ENCODE peak calls at places on chromosomes 4 and X, in six cellular contexts. A is SK-N-SH, P is HepG2, N is K562, B is H1, Q is HCT116. M is an unnamed sample.

GRCh38 chrX:19867411-19867732 is 20.0 kb downstream of the SH3KBP1 start:
- DNase-seq in Q (no peak), P (no peak), A (no peak), N (no peak), B (no peak), M (no peak)

GRCh38 chr4:148116264-148116663 is 325.9 kb downstream of the NR3C2 start:
- DNase-seq in N (no peak), Q (no peak), A (no peak), P (no peak), B (no peak), M (no peak)

GRCh38 chr4:155423671-155424070 is 46.9 kb upstream of the MAP9 start:
- DNase-seq in A (no peak), B (no peak), Q (no peak), N (no peak), P (no peak), M (no peak)

GRCh38 chrX:114344756-114345155 is 239.1 kb upstream of the HTR2C start:
- DNase-seq in B (no peak), N (peak; percentile 25), Q (peak; percentile 26), A (peak; percentile 31), P (peak; percentile 3), M (no peak)

GRCh38 chr4:10917475-10918103 is 233.0 kb upstream of the CLNK start:
- DNase-seq in Q (no peak), P (no peak), B (no peak), N (no peak), A (no peak), M (no peak)

GRCh38 chr4:83552924-83553323 is 17.0 kb downstream of the GPAT3 start:
- DNase-seq in P (no peak), B (no peak), Q (no peak), A (no peak), N (no peak), M (no peak)

GRCh38 chr4:169975837-169976796 is 50.1 kb downstream of the MFAP3L start:
- DNase-seq in B (no peak), Q (no peak), A (no peak), N (no peak), P (peak; percentile 53), M (no peak)

GRCh38 chr4:52932586-52933482 is 70.7 kb downstream of the RASL11B start:
- DNase-seq in N (no peak), B (no peak), P (no peak), A (no peak), Q (no peak), M (no peak)

GRCh38 chr4:83852085-83852451 is 316.2 kb downstream of the GPAT3 start:
- DNase-seq in A (no peak), P (peak; percentile 25), N (no peak), Q (peak; percentile 41), B (no peak), M (no peak)

GRCh38 chrX:40182095-40182494 is 84.3 kb upstream of the BCOR start:
- DNase-seq in B (no peak), A (no peak), Q (no peak), P (no peak), N (no peak), M (no peak)

GRCh38 chrX:2261838-2262678 is 238.7 kb downstream of the DHRSX start:
- DNase-seq in A (no peak), N (no peak), B (no peak), Q (no peak), P (no peak), M (no peak)

GRCh38 chr4:101175896-101176676 is 171.2 kb downstream of the PPP3CA start:
- DNase-seq in B (no peak), A (no peak), N (no peak), P (peak; percentile 55), Q (no peak), M (no peak)

GRCh38 chr4:76756416-76756815 is 141.5 kb downstream of the SOWAHB start:
- DNase-seq in N (no peak), A (no peak), B (no peak), Q (no peak), P (no peak), M (no peak)

GRCh38 chr4:141643557-141643956 is 7.2 kb downstream of the IL15 start:
- DNase-seq in P (no peak), B (no peak), Q (peak; percentile 23), N (no peak), A (no peak), M (no peak)

GRCh38 chr4:157810137-157810774 is 362.6 kb downstream of the GASK1B start:
- DNase-seq in P (peak; percentile 88), Q (no peak), B (no peak), A (no peak), N (no peak), M (no peak)

DNA sequence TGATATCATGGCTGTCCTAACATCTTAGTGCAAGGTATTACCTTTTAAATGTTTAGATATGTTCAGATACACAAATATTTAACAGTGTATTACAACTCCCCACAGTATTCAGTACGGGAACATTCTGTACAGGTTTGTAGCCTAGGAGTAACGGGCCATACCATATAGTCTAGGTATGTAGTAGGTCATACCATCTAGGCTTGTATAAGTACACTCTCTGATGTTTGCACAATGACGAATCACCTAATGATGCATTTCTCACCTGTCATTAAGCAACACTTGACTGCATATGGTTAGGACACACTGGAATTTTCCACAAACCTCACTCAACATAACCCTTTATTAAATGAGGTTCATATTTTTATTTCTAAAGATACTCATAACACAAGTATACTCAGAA is 67.7 kb downstream of the THOC2 start:
- DNase-seq in B (no peak), A (no peak), Q (no peak), P (no peak), N (no peak), M (peak; percentile 58)
- TF ChIP-seq JUND in B (no peak), A (no peak), Q (no peak), P (no peak), N (no peak), M (no peak)

GRCh38 chrX:30241724-30242415 is at the start of gene MAGEB4:
- DNase-seq in Q (no peak), A (no peak), B (no peak), P (no peak), N (no peak), M (no peak)

GRCh38 chrX:30248854-30249253 is 1.9 kb downstream of the MAGEB1 start:
- DNase-seq in B (no peak), N (no peak), Q (no peak), A (no peak), P (no peak), M (no peak)

GRCh38 chrX:30246769-30247489 is at the start of gene MAGEB1:
- DNase-seq in N (peak; percentile 68), P (peak; percentile 8), Q (peak; percentile 4), A (peak; percentile 24), B (peak; percentile 47), M (no peak)
- TF ChIP-seq JUND in N (no peak), P (no peak), Q (no peak), A (no peak), B (no peak), M (no peak)

GRCh38 chr4:67881226-67881625 is 2.6 kb downstream of the TMPRSS11D start:
- DNase-seq in N (no peak), A (no peak), B (no peak), Q (no peak), P (no peak), M (no peak)
- TF ChIP-seq JUND in N (no peak), A (no peak), B (no peak), Q (no peak), P (no peak), M (no peak)

GRCh38 chrX:117996408-117996807 is 120.2 kb downstream of the KLHL13 start:
- DNase-seq in A (no peak), P (no peak), N (no peak), Q (no peak), B (no peak), M (no peak)
- TF ChIP-seq JUND in A (no peak), P (no peak), N (no peak), Q (no peak), B (no peak), M (no peak)

GRCh38 chrX:53313746-53314105 is 32.3 kb upstream of the IQSEC2 start:
- DNase-seq in A (no peak), Q (no peak), B (no peak), N (no peak), P (no peak), M (no peak)
- TF ChIP-seq JUND in A (no peak), Q (no peak), B (no peak), N (no peak), P (no peak), M (no peak)

GRCh38 chrX:109347618-109348017 is 134.3 kb downstream of the GUCY2F start:
- DNase-seq in A (no peak), Q (peak; percentile 19), B (no peak), P (no peak), N (no peak), M (no peak)
- TF ChIP-seq JUND in A (peak; percentile 16), Q (no peak), B (no peak), P (no peak), N (no peak), M (no peak)

GRCh38 chrX:16970977-16971376 is 24.5 kb downstream of the REPS2 start:
- DNase-seq in N (no peak), A (no peak), P (no peak), B (no peak), Q (no peak), M (no peak)
- TF ChIP-seq JUND in N (no peak), A (no peak), P (no peak), B (no peak), Q (no peak), M (no peak)

GRCh38 chrX:136635235-136635634 is 12.7 kb upstream of the CD40LG start:
- DNase-seq in Q (no peak), A (no peak), P (no peak), N (no peak), B (no peak), M (no peak)

GRCh38 chrX:136639506-136640176 is 8.3 kb upstream of the CD40LG start:
- DNase-seq in A (no peak), P (no peak), Q (no peak), B (no peak), N (no peak), M (no peak)

GRCh38 chrX:136630881-136631280 is 17.1 kb upstream of the CD40LG start:
- DNase-seq in A (no peak), B (no peak), N (no peak), P (no peak), Q (no peak), M (no peak)

DNA sequence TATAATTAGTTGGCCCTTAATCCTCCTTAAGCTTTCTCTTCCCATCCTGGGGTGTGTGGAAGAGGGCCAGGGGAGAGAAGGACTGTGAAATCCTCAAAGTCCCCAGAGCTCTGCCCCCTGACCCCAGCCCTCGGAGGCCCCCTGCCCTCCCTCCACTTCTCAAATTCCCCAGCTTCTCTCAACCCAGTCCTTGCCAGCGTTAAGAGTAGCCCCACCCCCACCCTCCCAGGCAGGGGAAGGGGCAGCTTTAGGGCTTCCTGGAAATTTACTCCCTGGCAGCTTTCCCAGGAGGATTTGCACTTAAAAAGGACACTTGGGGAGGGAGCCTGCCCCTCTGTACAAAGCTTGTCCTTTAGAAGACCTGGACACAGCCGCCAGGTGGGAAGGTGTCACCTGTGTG is 11.8 kb upstream of the CD40LG start:
- DNase-seq in Q (no peak), B (peak; percentile 48), P (no peak), N (no peak), A (no peak), M (no peak)
- TF ChIP-seq JUND in Q (no peak), B (no peak), P (no peak), N (no peak), A (no peak), M (no peak)

GRCh38 chr4:1832690-1833089 is 23.3 kb downstream of the LETM1 start:
- DNase-seq in B (no peak), P (no peak), Q (no peak), N (no peak), A (no peak), M (no peak)
- TF ChIP-seq JUND in B (no peak), P (no peak), Q (no peak), N (no peak), A (no peak), M (no peak)